ENCODE peak calls at places on chromosomes 3 and 15, in nine cellular contexts. I is A549, Q is tibial nerve, Y is transverse colon, G is stomach, S is body of pancreas, N is adrenal gland, H is endothelial cell of umbilical vein, C is esophagus squamous epithelium. X is an unnamed sample.

GRCh38 chr3:113839551-113839950 is 963 bp downstream of the GRAMD1C start:
- DNase-seq in Q (no peak), I (no peak), H (no peak), G (no peak), C (no peak), Y (no peak), N (no peak), S (no peak), X (no peak)

GRCh38 chr3:182795383-182795782 is 2.1 kb downstream of the ATP11B start:
- DNase-seq in H (no peak), Q (no peak), G (no peak), N (no peak), C (no peak), I (no peak), Y (peak), S (no peak), X (no peak)

GRCh38 chr15:40088929-40089755 is 19.5 kb downstream of the BMF start:
- DNase-seq in S (no peak), H (no peak), G (no peak), C (no peak), N (no peak), Y (no peak), Q (no peak), I (no peak), X (no peak)

GRCh38 chr3:110815008-110815583 is 256.5 kb upstream of the NECTIN3 start:
- DNase-seq in N (no peak), G (no peak), I (peak), Q (no peak), H (peak), C (no peak), S (no peak), Y (no peak), X (no peak)

GRCh38 chr3:117439812-117440211 is 730.2 kb downstream of the TUSC7 start:
- DNase-seq in H (no peak), G (no peak), C (no peak), Q (peak), Y (no peak), N (peak), I (peak), S (peak), X (no peak)

GRCh38 chr3:66785191-66785909 is 212.8 kb upstream of the KBTBD8 start:
- DNase-seq in I (no peak), G (no peak), Q (no peak), C (no peak), N (no peak), S (no peak), Y (no peak), H (no peak), X (peak)

GRCh38 chr15:80020731-80021130 is 38.7 kb upstream of the ZFAND6 start:
- DNase-seq in G (no peak), I (no peak), H (no peak), S (no peak), Y (no peak), Q (no peak), C (no peak), N (no peak), X (no peak)

GRCh38 chr3:70803317-70803716 is 490.9 kb upstream of the MDFIC2 start:
- DNase-seq in S (no peak), I (no peak), Q (no peak), H (no peak), Y (no peak), N (no peak), G (no peak), C (no peak), X (no peak)

GRCh38 chr3:127739347-127740135 is 66.8 kb downstream of the ABTB1 start:
- DNase-seq in N (no peak), Y (no peak), I (no peak), S (no peak), C (no peak), Q (no peak), G (no peak), H (no peak), X (no peak)

GRCh38 chr15:62624541-62625399 is 417.8 kb upstream of the TPM1 start:
- DNase-seq in H (no peak), N (peak), Q (no peak), S (no peak), Y (no peak), I (no peak), C (no peak), G (no peak), X (no peak)

GRCh38 chr3:64185436-64185835 is 39.8 kb downstream of the PRICKLE2 start:
- DNase-seq in S (no peak), N (no peak), G (no peak), Q (no peak), C (no peak), I (no peak), H (no peak), Y (no peak), X (no peak)

GRCh38 chr3:17539436-17539835 is 203.0 kb downstream of the TBC1D5 start:
- DNase-seq in G (no peak), Y (no peak), S (no peak), Q (no peak), I (no peak), N (no peak), C (no peak), H (no peak), X (no peak)

GRCh38 chr3:123449986-123450474 is 1.1 kb upstream of the ADCY5 start:
- DNase-seq in G (no peak), N (no peak), Q (no peak), Y (peak), C (no peak), S (peak), I (no peak), H (no peak), X (no peak)

GRCh38 chr3:46558184-46559029 is 7.7 kb downstream of the LRRC2 start:
- DNase-seq in I (peak), S (peak), C (no peak), N (peak), Y (peak), H (peak), G (peak), Q (peak), X (peak)

GRCh38 chr15:57555270-57555669 is 36.4 kb upstream of the MYZAP start:
- DNase-seq in C (no peak), I (no peak), S (no peak), G (no peak), H (peak), N (no peak), Y (no peak), Q (no peak), X (no peak)

GRCh38 chr3:88013592-88013991 is 45.2 kb downstream of the CGGBP1 start:
- DNase-seq in C (no peak), I (no peak), G (no peak), Y (no peak), H (no peak), N (no peak), S (no peak), Q (no peak), X (no peak)

GRCh38 chr15:100727291-100727851 is 125.0 kb downstream of the ASB7 start:
- DNase-seq in S (no peak), N (peak), H (no peak), G (no peak), C (no peak), Y (no peak), I (no peak), Q (peak), X (peak)

GRCh38 chr15:66290518-66290917 is 2.9 kb upstream of the DIS3L start:
- DNase-seq in I (no peak), N (no peak), S (no peak), Y (no peak), G (no peak), C (no peak), Q (no peak), H (no peak), X (no peak)

GRCh38 chr15:46343527-46343926 is 708.7 kb downstream of the SQOR start:
- DNase-seq in N (no peak), S (no peak), G (no peak), I (no peak), H (no peak), Y (no peak), C (no peak), Q (no peak), X (no peak)

GRCh38 chr3:49173116-49173791 is 1.9 kb downstream of the KLHDC8B start:
- DNase-seq in Y (peak), I (no peak), C (no peak), S (peak), N (peak), Q (no peak), H (peak), G (peak), X (no peak)

GRCh38 chr3:189137416-189137815 is 34.4 kb upstream of the TPRG1 start:
- DNase-seq in S (no peak), Q (no peak), C (no peak), N (no peak), Y (no peak), H (no peak), I (no peak), G (no peak), X (no peak)

GRCh38 chr3:3184876-3185275 is 5.4 kb upstream of the CRBN start:
- DNase-seq in Y (no peak), G (no peak), H (no peak), I (no peak), S (no peak), N (no peak), C (no peak), Q (no peak), X (no peak)

GRCh38 chr3:3180421-3180820 is 930 bp upstream of the CRBN start:
- DNase-seq in C (no peak), Y (no peak), H (no peak), S (no peak), G (no peak), N (no peak), I (no peak), Q (no peak), X (no peak)

GRCh38 chr3:3178498-3179328 is 778 bp downstream of the CRBN start:
- DNase-seq in I (no peak), Q (no peak), Y (no peak), G (no peak), H (no peak), N (no peak), C (no peak), S (no peak), X (no peak)

GRCh38 chr3:3177861-3178497 is 1.5 kb downstream of the CRBN start:
- DNase-seq in C (no peak), G (no peak), I (no peak), S (no peak), N (peak), H (peak), Y (no peak), Q (no peak), X (no peak)

DNA sequence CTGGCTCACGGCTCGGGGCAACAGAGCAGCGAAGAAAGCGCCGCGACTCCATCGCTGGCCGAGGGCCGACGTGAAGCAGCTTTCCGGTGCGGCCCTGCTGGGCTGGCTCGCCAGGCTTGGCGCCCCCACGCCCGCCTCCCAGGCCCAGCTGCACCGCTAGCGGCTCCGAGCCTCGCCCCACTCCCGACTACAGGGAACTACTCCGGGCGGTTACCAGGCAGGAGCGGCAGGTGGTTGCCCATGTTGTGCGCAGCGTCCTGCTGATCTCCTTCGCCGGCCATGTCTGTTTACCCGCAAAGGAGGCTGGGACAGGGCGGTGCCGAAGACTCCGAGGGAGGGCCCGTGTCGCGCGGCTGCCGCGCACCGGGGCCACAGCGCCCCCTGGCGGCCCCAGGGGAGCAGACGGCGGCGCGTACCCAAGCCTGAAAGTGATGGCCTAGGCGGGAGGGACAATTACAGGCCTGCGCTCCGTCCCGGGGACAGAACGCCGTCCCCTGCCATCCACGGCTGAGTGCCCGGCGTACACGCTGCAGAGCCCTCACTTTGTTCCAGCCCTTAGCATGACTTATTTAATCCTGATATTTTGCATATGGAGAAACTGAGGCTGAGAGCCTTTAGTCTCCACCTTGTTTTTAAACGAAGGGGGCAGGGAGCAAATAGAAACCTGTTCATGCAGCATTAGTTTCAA is at the start of gene CRBN:
- DNase-seq in H (peak), Q (peak), I (peak), N (peak), G (peak), S (peak), Y (peak), C (peak), X (peak)
- TF ChIP-seq POLR2A in H (peak), Q (no peak), I (peak), N (peak), G (no peak), S (peak), Y (peak), C (no peak), X (no peak)

GRCh38 chr3:50503504-50503903 is at the start of gene CACNA2D2:
- DNase-seq in C (no peak), I (peak), Y (peak), G (peak), H (no peak), N (peak), S (peak), Q (peak), X (peak)
- H3K4me3 ChIP-seq in C (peak), I (peak), Y (peak), G (peak), H (no peak), N (no peak), S (no peak), Q (peak), X (peak)

DNA sequence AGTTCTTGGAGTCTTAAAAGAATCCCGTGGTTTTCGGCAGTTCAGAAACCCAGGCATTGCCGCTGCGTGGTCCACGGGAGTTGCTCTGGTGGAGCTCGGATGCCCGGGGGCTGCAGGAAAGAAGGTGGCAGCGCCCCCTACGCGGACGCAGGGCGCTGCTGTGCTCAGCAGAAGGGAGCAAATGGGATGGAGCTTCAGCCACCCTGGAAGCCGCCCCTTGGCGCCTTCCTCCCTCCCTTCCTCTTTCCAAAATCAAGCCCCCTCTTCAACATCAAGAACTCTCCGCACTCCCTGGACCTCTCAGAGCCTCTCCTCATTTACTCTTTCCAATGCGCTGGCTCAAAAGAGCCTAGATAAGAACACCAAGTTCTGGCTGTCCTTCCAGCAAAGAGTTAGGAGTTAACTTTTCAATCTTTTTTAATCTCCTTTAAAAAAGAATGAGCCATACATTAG is 880 bp upstream of the CHRNA7 start:
- DNase-seq in S (peak), H (peak), G (peak), I (peak), Q (no peak), N (no peak), Y (peak), C (no peak), X (no peak)
- TF ChIP-seq CTCF in S (no peak), H (peak), G (no peak), I (peak), Q (no peak), N (no peak), Y (no peak), C (peak), X (no peak)

GRCh38 chr3:27366062-27366591 is 3.1 kb downstream of the NEK10 start:
- DNase-seq in G (no peak), N (no peak), C (no peak), Q (no peak), Y (no peak), S (no peak), I (no peak), H (no peak), X (no peak)

GRCh38 chr3:27368831-27369607 is at the start of gene NEK10:
- DNase-seq in Q (peak), S (peak), G (peak), I (peak), H (peak), C (peak), N (peak), Y (peak), X (peak)
- TF ChIP-seq POLR2A in Q (no peak), S (no peak), G (no peak), I (no peak), H (no peak), C (no peak), N (no peak), Y (no peak), X (no peak)

DNA sequence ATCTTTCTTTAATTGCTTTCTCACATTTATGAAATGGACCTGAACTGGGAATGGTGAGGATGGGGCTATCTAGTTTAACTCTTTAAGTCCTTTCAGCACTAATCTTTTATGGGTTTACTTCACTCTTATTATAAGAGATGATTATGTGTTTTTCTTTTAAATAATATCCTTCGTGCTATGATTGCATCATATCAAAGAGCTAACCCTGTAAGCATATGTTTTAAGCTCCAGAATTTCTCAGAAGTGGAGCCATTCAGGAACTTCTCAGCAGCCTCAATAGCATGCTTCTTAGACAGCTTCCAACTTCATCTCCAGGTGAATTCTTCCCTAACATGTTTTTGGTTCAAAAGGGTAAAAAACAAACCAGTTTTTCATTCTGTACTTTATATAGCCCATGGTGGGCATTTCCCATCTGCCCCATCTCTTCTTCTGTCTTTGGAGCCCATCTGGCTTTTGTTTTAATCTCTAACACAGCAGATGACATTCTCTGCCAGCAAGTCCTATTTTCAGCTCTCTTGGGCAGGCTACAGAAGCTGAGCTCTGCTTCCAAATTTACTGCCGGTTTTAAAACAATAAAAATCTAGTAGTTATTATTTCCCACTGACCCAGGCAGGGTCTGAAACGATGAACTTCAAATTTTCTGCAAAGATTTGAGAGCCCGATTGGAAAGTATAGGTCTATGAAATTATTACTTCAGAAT is 26.8 kb upstream of the IL1RAP start:
- DNase-seq in G (no peak), N (no peak), S (no peak), Q (no peak), Y (no peak), C (no peak), H (no peak), I (no peak), X (no peak)
- H3K4me3 ChIP-seq in G (no peak), N (no peak), S (no peak), Q (no peak), Y (no peak), C (no peak), H (no peak), I (no peak), X (no peak)

DNA sequence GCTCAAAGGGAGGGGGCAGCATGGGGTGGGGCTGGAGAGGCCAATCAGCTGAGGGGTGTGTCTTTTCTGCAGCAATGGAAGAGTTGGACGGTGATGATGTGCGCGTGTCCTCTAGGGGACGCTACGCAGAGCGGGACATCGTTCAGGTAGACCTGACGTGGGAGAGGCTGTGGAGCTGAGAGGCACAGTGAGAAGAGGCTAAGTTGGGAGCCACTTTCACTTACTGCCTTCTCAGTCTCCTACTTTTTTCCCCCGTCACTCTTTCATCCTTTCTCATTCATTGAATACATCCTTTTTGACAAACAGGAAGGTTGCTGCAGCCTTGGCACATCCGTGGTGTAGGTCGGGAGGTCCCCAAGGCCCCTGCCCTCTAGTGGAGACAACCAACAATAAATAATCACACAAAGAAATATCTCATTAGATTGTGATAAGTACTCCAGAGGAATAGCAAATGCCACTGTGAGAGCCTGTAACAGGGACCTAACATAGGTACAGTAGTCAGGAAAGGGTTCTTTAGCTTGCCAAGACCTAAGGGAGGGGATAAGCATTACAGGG is 4.4 kb upstream of the BRPF1 start:
- DNase-seq in G (no peak), I (peak), S (no peak), N (peak), H (no peak), C (no peak), Y (no peak), Q (no peak), X (no peak)
- TF ChIP-seq CTCF in G (no peak), I (peak), S (no peak), N (peak), H (peak), C (peak), Y (no peak), Q (no peak), X (no peak)

DNA sequence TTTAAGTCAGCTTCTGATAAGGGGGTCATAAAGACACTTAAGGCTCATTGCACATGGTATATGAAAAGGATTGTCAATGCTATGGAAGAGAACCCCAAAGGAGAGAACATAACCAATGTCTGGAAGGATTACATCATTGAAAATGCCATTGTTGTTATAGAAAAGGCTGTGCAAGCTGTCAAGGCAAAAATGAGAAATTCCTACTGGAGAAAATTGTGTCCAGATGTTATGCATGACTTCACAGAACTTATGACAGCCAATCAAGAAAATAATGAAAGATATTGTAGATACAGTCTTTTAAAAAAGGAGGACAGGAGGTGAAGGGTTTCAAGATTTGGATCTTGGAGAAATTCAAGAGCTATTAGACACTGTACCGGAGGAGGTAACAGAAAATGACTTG is 96.3 kb upstream of the MBNL1 start:
- DNase-seq in Q (no peak), Y (no peak), I (no peak), G (no peak), C (no peak), H (no peak), N (no peak), S (no peak), X (no peak)
- TF ChIP-seq POLR2A in Q (no peak), Y (no peak), I (no peak), G (no peak), C (no peak), H (no peak), N (no peak), S (no peak), X (no peak)

GRCh38 chr3:38465588-38466154 is 12.0 kb downstream of the ACVR2B start:
- DNase-seq in H (no peak), Q (no peak), C (no peak), S (no peak), G (no peak), I (no peak), N (no peak), Y (no peak), X (no peak)
- H3K4me3 ChIP-seq in H (no peak), Q (no peak), C (no peak), S (no peak), G (no peak), I (no peak), N (no peak), Y (no peak), X (no peak)

GRCh38 chr15:83205725-83206324 is 1.8 kb downstream of the HDGFL3 start:
- DNase-seq in N (peak), C (no peak), I (no peak), Y (no peak), G (no peak), S (no peak), H (peak), Q (peak), X (no peak)
- TF ChIP-seq CTCF in N (no peak), C (no peak), I (no peak), Y (no peak), G (no peak), S (no peak), H (no peak), Q (no peak), X (no peak)